ENCODE peak calls at places on chromosomes 13 and 19, in seven cellular contexts. One of them, this sample, is unnamed.

GRCh38 chr13:36814465-36814864 is 4.6 kb upstream of the RFXAP start:
- DNase-seq in mammary epithelial cell: no peak
- DNase-seq in cardiac fibroblast: peak; percentile 17
- DNase-seq in fibroblast of villous mesenchyme: no peak
- DNase-seq in Caco-2: no peak
- DNase-seq in adrenal gland: no peak
- DNase-seq in brain microvascular endothelial cell: no peak
- DNase-seq in this sample: peak; percentile 40

GRCh38 chr19:33306853-33307792 is 4.8 kb upstream of the CEBPA start:
- DNase-seq in mammary epithelial cell: no peak
- DNase-seq in cardiac fibroblast: no peak
- DNase-seq in fibroblast of villous mesenchyme: no peak
- DNase-seq in Caco-2: no peak
- DNase-seq in adrenal gland: no peak
- DNase-seq in brain microvascular endothelial cell: no peak
- DNase-seq in this sample: no peak

GRCh38 chr19:4077800-4078683 is 11.3 kb upstream of the ZBTB7A start:
- DNase-seq in mammary epithelial cell: no peak
- DNase-seq in cardiac fibroblast: peak; percentile 33
- DNase-seq in fibroblast of villous mesenchyme: no peak
- DNase-seq in Caco-2: no peak
- DNase-seq in adrenal gland: peak; percentile 74
- DNase-seq in brain microvascular endothelial cell: no peak
- DNase-seq in this sample: no peak

GRCh38 chr19:13022859-13023636 is 27.8 kb downstream of the NFIX start:
- DNase-seq in mammary epithelial cell: peak; percentile 95
- DNase-seq in cardiac fibroblast: peak; percentile 96
- DNase-seq in fibroblast of villous mesenchyme: peak; percentile 97
- DNase-seq in Caco-2: no peak
- DNase-seq in adrenal gland: peak; percentile 92
- DNase-seq in brain microvascular endothelial cell: peak; percentile 74
- DNase-seq in this sample: peak; percentile 93

GRCh38 chr19:29060833-29061364 is 152.1 kb downstream of the UQCRFS1 start:
- DNase-seq in mammary epithelial cell: no peak
- DNase-seq in cardiac fibroblast: no peak
- DNase-seq in fibroblast of villous mesenchyme: no peak
- DNase-seq in Caco-2: no peak
- DNase-seq in adrenal gland: no peak
- DNase-seq in brain microvascular endothelial cell: no peak
- DNase-seq in this sample: no peak

GRCh38 chr19:18493440-18494266 is 28.2 kb downstream of the ELL start:
- DNase-seq in mammary epithelial cell: no peak
- DNase-seq in cardiac fibroblast: no peak
- DNase-seq in fibroblast of villous mesenchyme: peak; percentile 71
- DNase-seq in Caco-2: no peak
- DNase-seq in adrenal gland: no peak
- DNase-seq in brain microvascular endothelial cell: no peak
- DNase-seq in this sample: no peak

GRCh38 chr13:59480398-59480797 is 683.3 kb downstream of the DIAPH3 start:
- DNase-seq in mammary epithelial cell: no peak
- DNase-seq in cardiac fibroblast: peak; percentile 21
- DNase-seq in fibroblast of villous mesenchyme: no peak
- DNase-seq in Caco-2: no peak
- DNase-seq in adrenal gland: no peak
- DNase-seq in brain microvascular endothelial cell: no peak
- DNase-seq in this sample: no peak

GRCh38 chr19:3868770-3869456 is at the start of gene ZFR2:
- DNase-seq in mammary epithelial cell: no peak
- DNase-seq in cardiac fibroblast: no peak
- DNase-seq in fibroblast of villous mesenchyme: no peak
- DNase-seq in Caco-2: peak; percentile 52
- DNase-seq in adrenal gland: no peak
- DNase-seq in brain microvascular endothelial cell: no peak
- DNase-seq in this sample: no peak

GRCh38 chr13:79392882-79393563 is 13.0 kb downstream of the RBM26 start:
- DNase-seq in mammary epithelial cell: peak; percentile 91
- DNase-seq in cardiac fibroblast: peak; percentile 55
- DNase-seq in fibroblast of villous mesenchyme: peak; percentile 39
- DNase-seq in Caco-2: no peak
- DNase-seq in adrenal gland: no peak
- DNase-seq in brain microvascular endothelial cell: peak; percentile 36
- DNase-seq in this sample: peak; percentile 39

GRCh38 chr13:44402902-44403719 is 29.5 kb downstream of the SERP2 start:
- DNase-seq in mammary epithelial cell: peak; percentile 8
- DNase-seq in cardiac fibroblast: no peak
- DNase-seq in fibroblast of villous mesenchyme: no peak
- DNase-seq in Caco-2: no peak
- DNase-seq in adrenal gland: no peak
- DNase-seq in brain microvascular endothelial cell: no peak
- DNase-seq in this sample: no peak

GRCh38 chr19:2047449-2048103 is 3.5 kb downstream of the MKNK2 start:
- DNase-seq in mammary epithelial cell: no peak
- DNase-seq in cardiac fibroblast: peak; percentile 44
- DNase-seq in fibroblast of villous mesenchyme: peak; percentile 67
- DNase-seq in Caco-2: no peak
- DNase-seq in adrenal gland: peak; percentile 93
- DNase-seq in brain microvascular endothelial cell: no peak
- DNase-seq in this sample: peak; percentile 19

GRCh38 chr19:17488593-17489391 is 18.5 kb downstream of the SLC27A1 start:
- DNase-seq in mammary epithelial cell: peak; percentile 43
- DNase-seq in cardiac fibroblast: no peak
- DNase-seq in fibroblast of villous mesenchyme: no peak
- DNase-seq in Caco-2: peak; percentile 85
- DNase-seq in adrenal gland: peak; percentile 90
- DNase-seq in brain microvascular endothelial cell: no peak
- DNase-seq in this sample: no peak

GRCh38 chr13:111398196-111398595 is 77.8 kb downstream of the TEX29 start:
- DNase-seq in mammary epithelial cell: no peak
- DNase-seq in cardiac fibroblast: no peak
- DNase-seq in fibroblast of villous mesenchyme: no peak
- DNase-seq in Caco-2: no peak
- DNase-seq in adrenal gland: no peak
- DNase-seq in brain microvascular endothelial cell: no peak
- DNase-seq in this sample: no peak

GRCh38 chr13:113510871-113511270 is 20.4 kb upstream of the DCUN1D2 start:
- DNase-seq in mammary epithelial cell: no peak
- DNase-seq in cardiac fibroblast: no peak
- DNase-seq in fibroblast of villous mesenchyme: no peak
- DNase-seq in Caco-2: no peak
- DNase-seq in adrenal gland: no peak
- DNase-seq in brain microvascular endothelial cell: no peak
- DNase-seq in this sample: no peak

DNA sequence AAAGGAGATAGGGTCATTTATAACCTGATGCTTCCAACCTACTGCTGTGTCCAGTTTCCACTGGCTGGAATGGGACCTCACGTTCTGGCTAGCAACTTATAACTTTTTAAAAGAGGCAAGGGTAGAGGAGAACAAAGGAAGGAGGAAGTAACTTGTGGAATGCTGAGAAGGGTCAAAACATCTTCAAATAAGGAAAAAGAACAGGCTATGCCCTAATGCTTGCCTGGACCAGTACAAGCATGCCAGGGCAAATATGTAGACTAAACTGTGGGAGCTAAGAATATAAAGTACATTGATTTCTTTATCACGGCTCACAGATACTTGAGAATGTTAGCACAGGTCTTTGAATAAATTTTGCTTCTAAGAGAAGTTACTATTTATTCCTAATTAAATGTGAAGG is 1.5 kb upstream of the ZNF561 start:
- DNase-seq in mammary epithelial cell: peak; percentile 76
- DNase-seq in cardiac fibroblast: no peak
- DNase-seq in fibroblast of villous mesenchyme: no peak
- DNase-seq in Caco-2: no peak
- DNase-seq in adrenal gland: no peak
- DNase-seq in brain microvascular endothelial cell: no peak
- DNase-seq in this sample: peak; percentile 9
- H3K4me3 ChIP-seq in mammary epithelial cell: peak overlapping the region; percentile 52
- H3K4me3 ChIP-seq in cardiac fibroblast: no peak overlapping the region
- H3K4me3 ChIP-seq in fibroblast of villous mesenchyme: no peak overlapping the region
- H3K4me3 ChIP-seq in Caco-2: no peak overlapping the region
- H3K4me3 ChIP-seq in adrenal gland: no peak overlapping the region
- H3K4me3 ChIP-seq in brain microvascular endothelial cell: no peak overlapping the region
- H3K4me3 ChIP-seq in this sample: no peak overlapping the region

GRCh38 chr19:44642375-44642774 is 1.3 kb upstream of the PVR start:
- DNase-seq in mammary epithelial cell: no peak
- DNase-seq in cardiac fibroblast: no peak
- DNase-seq in fibroblast of villous mesenchyme: no peak
- DNase-seq in Caco-2: no peak
- DNase-seq in adrenal gland: no peak
- DNase-seq in brain microvascular endothelial cell: no peak
- DNase-seq in this sample: no peak

GRCh38 chr19:44644391-44645016 is 794 bp downstream of the PVR start:
- DNase-seq in mammary epithelial cell: peak; percentile 63
- DNase-seq in cardiac fibroblast: peak; percentile 49
- DNase-seq in fibroblast of villous mesenchyme: peak; percentile 61
- DNase-seq in Caco-2: no peak
- DNase-seq in adrenal gland: peak; percentile 70
- DNase-seq in brain microvascular endothelial cell: no peak
- DNase-seq in this sample: peak; percentile 33

GRCh38 chr19:44641866-44642265 is 1.8 kb upstream of the PVR start:
- DNase-seq in mammary epithelial cell: no peak
- DNase-seq in cardiac fibroblast: no peak
- DNase-seq in fibroblast of villous mesenchyme: no peak
- DNase-seq in Caco-2: no peak
- DNase-seq in adrenal gland: no peak
- DNase-seq in brain microvascular endothelial cell: no peak
- DNase-seq in this sample: no peak

GRCh38 chr19:44645407-44646048 is 1.8 kb downstream of the PVR start:
- DNase-seq in mammary epithelial cell: no peak
- DNase-seq in cardiac fibroblast: no peak
- DNase-seq in fibroblast of villous mesenchyme: no peak
- DNase-seq in Caco-2: no peak
- DNase-seq in adrenal gland: no peak
- DNase-seq in brain microvascular endothelial cell: no peak
- DNase-seq in this sample: no peak

DNA sequence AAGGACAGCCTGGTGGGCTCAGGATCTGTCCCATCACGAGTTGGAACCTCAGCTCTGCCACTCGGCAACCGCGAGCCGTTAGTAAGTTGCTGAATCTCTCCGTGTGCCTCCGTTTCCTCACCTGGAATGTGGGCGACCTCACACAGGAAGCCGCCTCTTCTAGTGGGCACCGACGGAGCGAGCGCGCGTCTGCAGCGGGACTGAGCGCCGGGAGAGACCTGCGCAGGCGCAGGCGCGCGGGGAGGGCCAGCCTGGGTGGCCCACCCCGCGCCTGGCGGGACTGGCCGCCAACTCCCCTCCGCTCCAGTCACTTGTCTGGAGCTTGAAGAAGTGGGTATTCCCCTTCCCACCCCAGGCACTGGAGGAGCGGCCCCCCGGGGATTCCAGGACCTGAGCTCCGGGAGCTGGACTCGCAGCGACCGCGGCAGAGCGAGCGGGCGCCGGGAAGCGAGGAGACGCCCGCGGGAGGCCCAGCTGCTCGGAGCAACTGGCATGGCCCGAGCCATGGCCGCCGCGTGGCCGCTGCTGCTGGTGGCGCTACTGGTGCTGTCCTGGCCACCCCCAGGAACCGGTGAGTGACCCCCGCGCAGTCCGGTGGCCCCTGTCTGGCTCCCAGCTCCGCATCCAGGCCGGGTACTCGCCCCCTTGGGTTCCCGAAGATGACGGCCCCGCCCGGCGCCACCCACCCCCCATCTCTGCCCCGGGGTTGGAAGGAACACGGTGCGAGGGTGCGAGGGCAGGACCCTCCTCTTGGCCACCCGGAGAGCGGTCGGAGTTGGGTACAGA is at the start of gene PVR:
- DNase-seq in mammary epithelial cell: peak; percentile 79
- DNase-seq in cardiac fibroblast: peak; percentile 76
- DNase-seq in fibroblast of villous mesenchyme: peak; percentile 71
- DNase-seq in Caco-2: peak; percentile 76
- DNase-seq in adrenal gland: peak; percentile 82
- DNase-seq in brain microvascular endothelial cell: peak; percentile 61
- DNase-seq in this sample: peak; percentile 71
- TF ChIP-seq CTCF in mammary epithelial cell: no peak
- TF ChIP-seq CTCF in cardiac fibroblast: no peak
- TF ChIP-seq CTCF in fibroblast of villous mesenchyme: no peak
- TF ChIP-seq CTCF in Caco-2: no peak
- TF ChIP-seq CTCF in adrenal gland: no peak
- TF ChIP-seq CTCF in brain microvascular endothelial cell: no peak
- TF ChIP-seq CTCF in this sample: no peak

GRCh38 chr13:28338742-28339141 is 156.2 kb downstream of the FLT1 start:
- DNase-seq in mammary epithelial cell: no peak
- DNase-seq in cardiac fibroblast: no peak
- DNase-seq in fibroblast of villous mesenchyme: no peak
- DNase-seq in Caco-2: no peak
- DNase-seq in adrenal gland: no peak
- DNase-seq in brain microvascular endothelial cell: no peak
- DNase-seq in this sample: no peak

GRCh38 chr13:28337196-28338045 is 157.5 kb downstream of the FLT1 start:
- DNase-seq in mammary epithelial cell: peak; percentile 9
- DNase-seq in cardiac fibroblast: peak; percentile 73
- DNase-seq in fibroblast of villous mesenchyme: peak; percentile 88
- DNase-seq in Caco-2: no peak
- DNase-seq in adrenal gland: no peak
- DNase-seq in brain microvascular endothelial cell: peak; percentile 87
- DNase-seq in this sample: peak; percentile 59

GRCh38 chr13:28339419-28339818 is 155.5 kb downstream of the FLT1 start:
- DNase-seq in mammary epithelial cell: no peak
- DNase-seq in cardiac fibroblast: peak; percentile 62
- DNase-seq in fibroblast of villous mesenchyme: peak; percentile 36
- DNase-seq in Caco-2: no peak
- DNase-seq in adrenal gland: no peak
- DNase-seq in brain microvascular endothelial cell: peak; percentile 46
- DNase-seq in this sample: peak; percentile 57

GRCh38 chr13:28338202-28338601 is 156.7 kb downstream of the FLT1 start:
- DNase-seq in mammary epithelial cell: no peak
- DNase-seq in cardiac fibroblast: no peak
- DNase-seq in fibroblast of villous mesenchyme: peak; percentile 65
- DNase-seq in Caco-2: no peak
- DNase-seq in adrenal gland: no peak
- DNase-seq in brain microvascular endothelial cell: no peak
- DNase-seq in this sample: no peak

DNA sequence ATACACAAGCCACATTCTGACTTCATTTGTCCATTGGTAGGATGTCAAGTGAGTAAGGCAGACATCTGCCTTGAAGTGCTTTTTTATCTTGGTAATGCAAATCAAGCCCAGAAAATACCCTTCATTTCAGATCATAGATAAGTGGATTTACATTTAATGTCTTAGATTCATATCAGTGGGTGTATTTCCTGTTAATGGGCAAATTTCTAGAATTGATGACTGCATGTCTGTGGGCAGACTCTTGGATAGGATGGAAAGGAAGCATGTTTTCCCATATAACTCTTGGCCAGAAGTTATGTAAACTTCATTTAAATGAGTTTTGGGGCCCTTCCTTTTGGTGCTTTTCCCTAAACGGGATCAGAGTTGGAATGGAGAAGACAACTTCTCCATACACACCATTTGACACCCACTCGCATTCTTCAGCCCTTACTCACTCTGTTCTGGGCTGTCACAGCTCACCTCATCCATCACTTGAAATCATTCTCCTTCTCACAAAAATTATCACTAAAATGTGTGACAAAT is 154.6 kb downstream of the FLT1 start:
- DNase-seq in mammary epithelial cell: no peak
- DNase-seq in cardiac fibroblast: no peak
- DNase-seq in fibroblast of villous mesenchyme: peak; percentile 45
- DNase-seq in Caco-2: no peak
- DNase-seq in adrenal gland: no peak
- DNase-seq in brain microvascular endothelial cell: peak; percentile 58
- DNase-seq in this sample: no peak
- H3K4me3 ChIP-seq in mammary epithelial cell: no peak overlapping the region
- H3K4me3 ChIP-seq in cardiac fibroblast: no peak overlapping the region
- H3K4me3 ChIP-seq in fibroblast of villous mesenchyme: no peak overlapping the region
- H3K4me3 ChIP-seq in Caco-2: no peak overlapping the region
- H3K4me3 ChIP-seq in adrenal gland: no peak overlapping the region
- H3K4me3 ChIP-seq in brain microvascular endothelial cell: no peak overlapping the region
- H3K4me3 ChIP-seq in this sample: no peak overlapping the region

GRCh38 chr19:19776206-19777008 is 43.5 kb upstream of the ZNF14 start:
- DNase-seq in mammary epithelial cell: peak; percentile 100
- DNase-seq in cardiac fibroblast: peak; percentile 98
- DNase-seq in fibroblast of villous mesenchyme: peak; percentile 98
- DNase-seq in Caco-2: peak; percentile 99
- DNase-seq in adrenal gland: peak; percentile 98
- DNase-seq in brain microvascular endothelial cell: peak; percentile 99
- DNase-seq in this sample: peak; percentile 100
- TF ChIP-seq CTCF in mammary epithelial cell: no peak
- TF ChIP-seq CTCF in cardiac fibroblast: no peak
- TF ChIP-seq CTCF in fibroblast of villous mesenchyme: no peak
- TF ChIP-seq CTCF in Caco-2: no peak
- TF ChIP-seq CTCF in adrenal gland: no peak
- TF ChIP-seq CTCF in brain microvascular endothelial cell: peak; percentile 17
- TF ChIP-seq CTCF in this sample: peak; percentile 4

This sample was measured in choroid plexus epithelial cell.